ENCODE peak calls at places on chromosomes 3 and 15, in six cellular contexts. One of them, this sample, is unnamed.
A peak's percentile ranks its signal among the peaks of the same experiment; 100 is the strongest.

GRCh38 chr3:11558461-11558903 is 85.2 kb downstream of the VGLL4 start:
- DNase-seq in smooth muscle cell of the brain vasculature: no peak
- DNase-seq in foreskin keratinocyte: no peak
- DNase-seq in upper lobe of right lung: no peak
- DNase-seq in Right ventricle myocardium inferior: no peak
- DNase-seq in T-helper 1 cell: no peak
- DNase-seq in this sample: no peak

GRCh38 chr15:74243431-74243830 is 7.3 kb downstream of the CCDC33 start:
- DNase-seq in smooth muscle cell of the brain vasculature: no peak
- DNase-seq in foreskin keratinocyte: no peak
- DNase-seq in upper lobe of right lung: no peak
- DNase-seq in Right ventricle myocardium inferior: peak; percentile 4
- DNase-seq in T-helper 1 cell: no peak
- DNase-seq in this sample: no peak

GRCh38 chr15:96331141-96331941 is 841 bp downstream of the NR2F2 start:
- DNase-seq in smooth muscle cell of the brain vasculature: peak; percentile 10
- DNase-seq in foreskin keratinocyte: no peak
- DNase-seq in upper lobe of right lung: peak; percentile 68
- DNase-seq in Right ventricle myocardium inferior: peak; percentile 59
- DNase-seq in T-helper 1 cell: no peak
- DNase-seq in this sample: no peak

GRCh38 chr3:128786434-128787020 is 60.5 kb downstream of the RAB7A start:
- DNase-seq in smooth muscle cell of the brain vasculature: no peak
- DNase-seq in foreskin keratinocyte: no peak
- DNase-seq in upper lobe of right lung: no peak
- DNase-seq in Right ventricle myocardium inferior: no peak
- DNase-seq in T-helper 1 cell: no peak
- DNase-seq in this sample: no peak

GRCh38 chr15:75620043-75620775 is 5.3 kb downstream of the SNUPN start:
- DNase-seq in smooth muscle cell of the brain vasculature: no peak
- DNase-seq in foreskin keratinocyte: no peak
- DNase-seq in upper lobe of right lung: no peak
- DNase-seq in Right ventricle myocardium inferior: no peak
- DNase-seq in T-helper 1 cell: no peak
- DNase-seq in this sample: peak; percentile 30

GRCh38 chr15:82111918-82112317 is 66.1 kb upstream of the MEX3B start:
- DNase-seq in smooth muscle cell of the brain vasculature: no peak
- DNase-seq in foreskin keratinocyte: no peak
- DNase-seq in upper lobe of right lung: no peak
- DNase-seq in Right ventricle myocardium inferior: no peak
- DNase-seq in T-helper 1 cell: no peak
- DNase-seq in this sample: no peak

GRCh38 chr3:185409957-185410356 is 47.0 kb downstream of the MAP3K13 start:
- DNase-seq in smooth muscle cell of the brain vasculature: peak; percentile 4
- DNase-seq in foreskin keratinocyte: no peak
- DNase-seq in upper lobe of right lung: no peak
- DNase-seq in Right ventricle myocardium inferior: no peak
- DNase-seq in T-helper 1 cell: no peak
- DNase-seq in this sample: no peak

GRCh38 chr3:151890721-151891141 is 17.3 kb downstream of the SUCNR1 start:
- DNase-seq in smooth muscle cell of the brain vasculature: no peak
- DNase-seq in foreskin keratinocyte: peak; percentile 75
- DNase-seq in upper lobe of right lung: no peak
- DNase-seq in Right ventricle myocardium inferior: no peak
- DNase-seq in T-helper 1 cell: no peak
- DNase-seq in this sample: peak; percentile 62

GRCh38 chr3:146543461-146544012 is 870 bp downstream of the PLSCR1 start:
- DNase-seq in smooth muscle cell of the brain vasculature: no peak
- DNase-seq in foreskin keratinocyte: no peak
- DNase-seq in upper lobe of right lung: no peak
- DNase-seq in Right ventricle myocardium inferior: peak; percentile 21
- DNase-seq in T-helper 1 cell: no peak
- DNase-seq in this sample: peak; percentile 34

GRCh38 chr15:48411971-48412591 is 80.9 kb downstream of the DUT start:
- DNase-seq in smooth muscle cell of the brain vasculature: peak; percentile 45
- DNase-seq in foreskin keratinocyte: no peak
- DNase-seq in upper lobe of right lung: no peak
- DNase-seq in Right ventricle myocardium inferior: no peak
- DNase-seq in T-helper 1 cell: no peak
- DNase-seq in this sample: no peak

GRCh38 chr3:19961960-19962359 is 15.1 kb downstream of the RAB5A start:
- DNase-seq in smooth muscle cell of the brain vasculature: no peak
- DNase-seq in foreskin keratinocyte: no peak
- DNase-seq in upper lobe of right lung: no peak
- DNase-seq in Right ventricle myocardium inferior: no peak
- DNase-seq in T-helper 1 cell: no peak
- DNase-seq in this sample: no peak

GRCh38 chr3:123853686-123854372 is 30.3 kb downstream of the MYLK start:
- DNase-seq in smooth muscle cell of the brain vasculature: no peak
- DNase-seq in foreskin keratinocyte: no peak
- DNase-seq in upper lobe of right lung: no peak
- DNase-seq in Right ventricle myocardium inferior: no peak
- DNase-seq in T-helper 1 cell: no peak
- DNase-seq in this sample: no peak

GRCh38 chr3:152825566-152825965 is 9.4 kb upstream of the P2RY1 start:
- DNase-seq in smooth muscle cell of the brain vasculature: no peak
- DNase-seq in foreskin keratinocyte: no peak
- DNase-seq in upper lobe of right lung: no peak
- DNase-seq in Right ventricle myocardium inferior: no peak
- DNase-seq in T-helper 1 cell: no peak
- DNase-seq in this sample: no peak

GRCh38 chr15:93086791-93087190 is 2.2 kb downstream of the RGMA start:
- DNase-seq in smooth muscle cell of the brain vasculature: no peak
- DNase-seq in foreskin keratinocyte: no peak
- DNase-seq in upper lobe of right lung: no peak
- DNase-seq in Right ventricle myocardium inferior: no peak
- DNase-seq in T-helper 1 cell: no peak
- DNase-seq in this sample: no peak

GRCh38 chr15:61155741-61156700 is 73.1 kb downstream of the RORA start:
- DNase-seq in smooth muscle cell of the brain vasculature: peak; percentile 95
- DNase-seq in foreskin keratinocyte: no peak
- DNase-seq in upper lobe of right lung: no peak
- DNase-seq in Right ventricle myocardium inferior: peak; percentile 72
- DNase-seq in T-helper 1 cell: no peak
- DNase-seq in this sample: peak; percentile 26

GRCh38 chr3:171783086-171783485 is 27.2 kb downstream of the PLD1 start:
- DNase-seq in smooth muscle cell of the brain vasculature: no peak
- DNase-seq in foreskin keratinocyte: no peak
- DNase-seq in upper lobe of right lung: no peak
- DNase-seq in Right ventricle myocardium inferior: no peak
- DNase-seq in T-helper 1 cell: no peak
- DNase-seq in this sample: peak; percentile 85

GRCh38 chr15:92811514-92811913 is 88.6 kb upstream of the CHD2 start:
- DNase-seq in smooth muscle cell of the brain vasculature: no peak
- DNase-seq in foreskin keratinocyte: no peak
- DNase-seq in upper lobe of right lung: no peak
- DNase-seq in Right ventricle myocardium inferior: no peak
- DNase-seq in T-helper 1 cell: no peak
- DNase-seq in this sample: peak; percentile 83

GRCh38 chr3:123818324-123818920 is 65.7 kb downstream of the MYLK start:
- DNase-seq in smooth muscle cell of the brain vasculature: no peak
- DNase-seq in foreskin keratinocyte: no peak
- DNase-seq in upper lobe of right lung: no peak
- DNase-seq in Right ventricle myocardium inferior: no peak
- DNase-seq in T-helper 1 cell: no peak
- DNase-seq in this sample: peak; percentile 80

GRCh38 chr3:187639912-187640822 is 30.0 kb downstream of the SST start:
- DNase-seq in smooth muscle cell of the brain vasculature: no peak
- DNase-seq in foreskin keratinocyte: no peak
- DNase-seq in upper lobe of right lung: no peak
- DNase-seq in Right ventricle myocardium inferior: no peak
- DNase-seq in T-helper 1 cell: no peak
- DNase-seq in this sample: no peak

GRCh38 chr3:150370982-150371381 is 37.1 kb upstream of the TSC22D2 start:
- DNase-seq in smooth muscle cell of the brain vasculature: no peak
- DNase-seq in foreskin keratinocyte: no peak
- DNase-seq in upper lobe of right lung: no peak
- DNase-seq in Right ventricle myocardium inferior: no peak
- DNase-seq in T-helper 1 cell: no peak
- DNase-seq in this sample: no peak

GRCh38 chr3:98617841-98618240 is 24.4 kb upstream of the CPOX start:
- DNase-seq in smooth muscle cell of the brain vasculature: no peak
- DNase-seq in foreskin keratinocyte: no peak
- DNase-seq in upper lobe of right lung: no peak
- DNase-seq in Right ventricle myocardium inferior: no peak
- DNase-seq in T-helper 1 cell: no peak
- DNase-seq in this sample: no peak

GRCh38 chr3:148642214-148642613 is 55.5 kb upstream of the AGTR1 start:
- DNase-seq in smooth muscle cell of the brain vasculature: no peak
- DNase-seq in foreskin keratinocyte: no peak
- DNase-seq in upper lobe of right lung: no peak
- DNase-seq in Right ventricle myocardium inferior: no peak
- DNase-seq in T-helper 1 cell: no peak
- DNase-seq in this sample: no peak

GRCh38 chr15:67762610-67763368 is 62.5 kb upstream of the SKOR1 start:
- DNase-seq in smooth muscle cell of the brain vasculature: no peak
- DNase-seq in foreskin keratinocyte: no peak
- DNase-seq in upper lobe of right lung: no peak
- DNase-seq in Right ventricle myocardium inferior: no peak
- DNase-seq in T-helper 1 cell: no peak
- DNase-seq in this sample: no peak

GRCh38 chr3:62178032-62178431 is 195.3 kb downstream of the FEZF2 start:
- DNase-seq in smooth muscle cell of the brain vasculature: no peak
- DNase-seq in foreskin keratinocyte: no peak
- DNase-seq in upper lobe of right lung: no peak
- DNase-seq in Right ventricle myocardium inferior: no peak
- DNase-seq in T-helper 1 cell: no peak
- DNase-seq in this sample: no peak

GRCh38 chr15:74954515-74954914 is 2.1 kb downstream of the RPP25 start:
- DNase-seq in smooth muscle cell of the brain vasculature: no peak
- DNase-seq in foreskin keratinocyte: no peak
- DNase-seq in upper lobe of right lung: no peak
- DNase-seq in Right ventricle myocardium inferior: no peak
- DNase-seq in T-helper 1 cell: no peak
- DNase-seq in this sample: no peak

GRCh38 chr3:146342971-146343370 is 92.1 kb upstream of the PLSCR4 start:
- DNase-seq in smooth muscle cell of the brain vasculature: no peak
- DNase-seq in foreskin keratinocyte: no peak
- DNase-seq in upper lobe of right lung: no peak
- DNase-seq in Right ventricle myocardium inferior: no peak
- DNase-seq in T-helper 1 cell: no peak
- DNase-seq in this sample: no peak

GRCh38 chr3:83226751-83227150 is 1465.3 kb upstream of the GBE1 start:
- DNase-seq in smooth muscle cell of the brain vasculature: no peak
- DNase-seq in foreskin keratinocyte: no peak
- DNase-seq in upper lobe of right lung: no peak
- DNase-seq in Right ventricle myocardium inferior: no peak
- DNase-seq in T-helper 1 cell: no peak
- DNase-seq in this sample: no peak

GRCh38 chr3:136518102-136518501 is 234.1 kb downstream of the STAG1 start:
- DNase-seq in smooth muscle cell of the brain vasculature: no peak
- DNase-seq in foreskin keratinocyte: no peak
- DNase-seq in upper lobe of right lung: no peak
- DNase-seq in Right ventricle myocardium inferior: no peak
- DNase-seq in T-helper 1 cell: no peak
- DNase-seq in this sample: no peak

GRCh38 chr3:177565981-177566380 is 368.7 kb upstream of the TBL1XR1 start:
- DNase-seq in smooth muscle cell of the brain vasculature: no peak
- DNase-seq in foreskin keratinocyte: no peak
- DNase-seq in upper lobe of right lung: no peak
- DNase-seq in Right ventricle myocardium inferior: no peak
- DNase-seq in T-helper 1 cell: no peak
- DNase-seq in this sample: peak; percentile 46

GRCh38 chr3:134809412-134810051 is 14.5 kb downstream of the EPHB1 start:
- DNase-seq in smooth muscle cell of the brain vasculature: no peak
- DNase-seq in foreskin keratinocyte: peak; percentile 31
- DNase-seq in upper lobe of right lung: no peak
- DNase-seq in Right ventricle myocardium inferior: no peak
- DNase-seq in T-helper 1 cell: no peak
- DNase-seq in this sample: no peak

GRCh38 chr15:36748743-36749142 is 169.3 kb downstream of the CDIN1 start:
- DNase-seq in smooth muscle cell of the brain vasculature: no peak
- DNase-seq in foreskin keratinocyte: no peak
- DNase-seq in upper lobe of right lung: no peak
- DNase-seq in Right ventricle myocardium inferior: no peak
- DNase-seq in T-helper 1 cell: no peak
- DNase-seq in this sample: no peak

GRCh38 chr3:34301313-34301712 is 502.9 kb downstream of the PDCD6IP start:
- DNase-seq in smooth muscle cell of the brain vasculature: no peak
- DNase-seq in foreskin keratinocyte: no peak
- DNase-seq in upper lobe of right lung: no peak
- DNase-seq in Right ventricle myocardium inferior: no peak
- DNase-seq in T-helper 1 cell: no peak
- DNase-seq in this sample: no peak

GRCh38 chr3:127396473-127396872 is 108.6 kb upstream of the PRR20G start:
- DNase-seq in smooth muscle cell of the brain vasculature: no peak
- DNase-seq in foreskin keratinocyte: no peak
- DNase-seq in upper lobe of right lung: peak; percentile 43
- DNase-seq in Right ventricle myocardium inferior: no peak
- DNase-seq in T-helper 1 cell: no peak
- DNase-seq in this sample: no peak

GRCh38 chr15:96693990-96694517 is 363.6 kb downstream of the NR2F2 start:
- DNase-seq in smooth muscle cell of the brain vasculature: no peak
- DNase-seq in foreskin keratinocyte: no peak
- DNase-seq in upper lobe of right lung: no peak
- DNase-seq in Right ventricle myocardium inferior: no peak
- DNase-seq in T-helper 1 cell: no peak
- DNase-seq in this sample: peak; percentile 4

GRCh38 chr15:51561271-51561670 is 61.3 kb downstream of the DMXL2 start:
- DNase-seq in smooth muscle cell of the brain vasculature: no peak
- DNase-seq in foreskin keratinocyte: no peak
- DNase-seq in upper lobe of right lung: no peak
- DNase-seq in Right ventricle myocardium inferior: no peak
- DNase-seq in T-helper 1 cell: no peak
- DNase-seq in this sample: no peak

GRCh38 chr3:134794950-134795775 is at the start of gene EPHB1:
- DNase-seq in smooth muscle cell of the brain vasculature: peak; percentile 65
- DNase-seq in foreskin keratinocyte: peak; percentile 75
- DNase-seq in upper lobe of right lung: peak; percentile 86
- DNase-seq in Right ventricle myocardium inferior: peak; percentile 84
- DNase-seq in T-helper 1 cell: no peak
- DNase-seq in this sample: peak; percentile 82